ENCODE peak calls at places on chromosome 11, in ten cellular contexts. E is IMR-90; G is heart right ventricle; W is upper lobe of right lung; Z is CD8-positive, alpha-beta T cell; P is left lung; M is pancreas; U is lower lobe of right lung; L is Panc1; X is upper lobe of left lung. C is an unnamed sample.
A peak's percentile ranks its signal among the peaks of the same experiment; 100 is the strongest.

GRCh38 chr11:90947930-90948329 is 725.1 kb upstream of the CHORDC1 start:
- ATAC-seq in L (no peak), E (no peak), U (no peak), G (no peak), W (no peak), X (no peak), M (no peak), Z (no peak), P (no peak), C (no peak)

GRCh38 chr11:22244986-22245592 is 52.2 kb downstream of the ANO5 start:
- ATAC-seq in X (peak; percentile 84), M (peak; percentile 90), U (peak; percentile 78), L (peak; percentile 90), G (peak; percentile 38), W (peak; percentile 92), Z (peak; percentile 48), E (peak; percentile 80), P (peak; percentile 94), C (peak; percentile 53)

GRCh38 chr11:41201156-41201555 is 258.3 kb downstream of the LRRC4C start:
- ATAC-seq in G (no peak), W (peak; percentile 26), Z (no peak), U (no peak), E (no peak), P (peak; percentile 61), L (no peak), X (no peak), M (no peak), C (no peak)

GRCh38 chr11:114811971-114812370 is 133.6 kb downstream of the NXPE2 start:
- ATAC-seq in X (no peak), L (no peak), P (no peak), Z (no peak), W (no peak), E (no peak), G (no peak), M (no peak), U (no peak), C (no peak)

GRCh38 chr11:96817488-96817887 is 427.7 kb downstream of the JRKL start:
- ATAC-seq in E (no peak), X (no peak), M (no peak), U (no peak), Z (no peak), G (no peak), W (no peak), L (no peak), P (peak; percentile 27), C (no peak)

GRCh38 chr11:109747839-109748238 is 325.8 kb downstream of the C11orf87 start:
- ATAC-seq in X (peak; percentile 77), Z (no peak), E (no peak), U (peak; percentile 74), M (no peak), P (peak; percentile 80), W (peak; percentile 91), L (no peak), G (no peak), C (no peak)

GRCh38 chr11:13119928-13120520 is 110.9 kb downstream of the RASSF10 start:
- ATAC-seq in E (no peak), W (no peak), Z (no peak), P (no peak), G (no peak), M (no peak), X (no peak), L (no peak), U (no peak), C (no peak)

GRCh38 chr11:18802381-18803257 is 11.0 kb upstream of the PTPN5 start:
- ATAC-seq in E (peak; percentile 71), P (peak; percentile 84), X (peak; percentile 48), W (peak; percentile 71), G (no peak), U (peak; percentile 72), M (peak; percentile 94), Z (peak; percentile 34), L (peak; percentile 84), C (no peak)

DNA sequence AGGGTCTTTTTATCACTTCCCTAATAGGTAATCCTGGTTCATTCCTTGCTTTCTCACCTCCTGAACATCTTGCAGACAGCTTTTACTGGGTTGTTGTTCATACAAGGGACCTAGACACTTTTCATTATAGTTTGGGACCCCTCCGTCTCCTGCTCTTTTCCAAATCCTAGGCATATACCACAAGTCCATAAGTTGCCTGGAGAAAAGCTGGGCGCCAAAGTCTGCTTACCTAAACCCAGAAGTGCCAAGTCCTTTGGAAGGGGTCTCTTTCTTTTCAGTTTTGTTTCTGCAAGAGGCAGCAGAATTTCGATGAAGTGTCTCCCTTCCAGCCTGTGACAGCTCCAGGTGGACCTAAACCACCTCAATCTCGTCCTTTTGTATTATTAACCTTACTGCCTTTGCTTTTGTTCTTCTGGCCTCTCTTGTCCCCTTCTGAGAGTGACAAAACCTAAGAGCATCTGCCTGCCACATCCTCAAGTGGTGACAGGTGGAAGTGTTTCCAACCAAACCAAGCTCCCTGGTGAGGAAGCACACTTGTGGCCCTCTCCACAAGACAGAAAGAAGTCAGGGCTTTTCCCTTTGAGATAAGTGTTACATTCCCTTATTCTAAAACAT is 19.5 kb upstream of the P2RY6 start:
- ATAC-seq in E (no peak), X (no peak), M (no peak), U (no peak), W (no peak), L (peak; percentile 52), G (no peak), P (no peak), Z (no peak), C (no peak)
- TF ChIP-seq CTCF in E (no peak), X (no peak), M (no peak), U (no peak), W (no peak), L (no peak), G (no peak), P (no peak), Z (no peak), C (no peak)

GRCh38 chr11:134949716-134950115 is 537.7 kb upstream of the B3GAT1 start:
- ATAC-seq in L (peak; percentile 37), M (no peak), E (peak; percentile 2), Z (no peak), G (no peak), W (no peak), P (no peak), U (no peak), X (peak; percentile 16), C (no peak)

GRCh38 chr11:134950692-134951304 is 538.8 kb upstream of the B3GAT1 start:
- ATAC-seq in U (no peak), E (peak; percentile 54), L (peak; percentile 55), M (no peak), G (no peak), P (peak; percentile 17), W (no peak), Z (no peak), X (peak; percentile 58), C (no peak)

GRCh38 chr11:134947556-134947955 is 535.5 kb upstream of the B3GAT1 start:
- ATAC-seq in M (no peak), G (no peak), E (no peak), L (no peak), Z (no peak), U (no peak), W (no peak), P (no peak), X (no peak), C (no peak)

GRCh38 chr11:134949121-134949591 is 537.1 kb upstream of the B3GAT1 start:
- ATAC-seq in P (peak; percentile 47), W (peak; percentile 53), X (peak; percentile 24), Z (no peak), U (peak; percentile 37), M (no peak), G (peak; percentile 52), E (peak; percentile 55), L (peak; percentile 84), C (peak; percentile 66)

DNA sequence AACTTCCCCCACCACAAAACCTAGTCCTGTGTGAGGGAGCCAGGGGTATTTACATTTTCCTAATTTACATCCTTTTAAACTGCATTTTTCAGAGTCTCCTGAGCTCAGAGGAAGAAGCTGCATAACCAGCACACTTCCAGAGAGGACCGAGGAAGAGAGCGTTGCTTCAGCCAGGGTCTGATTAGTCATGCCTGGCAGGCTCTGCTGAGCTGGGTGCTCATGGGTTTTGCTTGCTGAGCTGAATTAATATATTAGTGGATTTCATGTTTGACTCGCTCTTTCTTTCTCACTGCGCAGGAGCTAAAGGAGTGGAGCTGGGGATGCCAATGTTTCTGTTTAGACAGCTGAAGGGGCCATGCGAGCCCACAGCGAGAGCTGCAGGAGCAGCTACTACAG is 539.3 kb upstream of the B3GAT1 start:
- ATAC-seq in W (peak; percentile 8), P (peak; percentile 66), E (peak; percentile 80), L (peak; percentile 55), U (no peak), G (no peak), M (peak; percentile 49), X (peak; percentile 78), Z (no peak), C (peak; percentile 50)
- H3K4me3 ChIP-seq in W (no peak overlapping the region), P (no peak overlapping the region), E (no peak overlapping the region), L (no peak overlapping the region), U (no peak overlapping the region), G (no peak overlapping the region), M (no peak overlapping the region), X (no peak overlapping the region), Z (no peak overlapping the region), C (no peak overlapping the region)

DNA sequence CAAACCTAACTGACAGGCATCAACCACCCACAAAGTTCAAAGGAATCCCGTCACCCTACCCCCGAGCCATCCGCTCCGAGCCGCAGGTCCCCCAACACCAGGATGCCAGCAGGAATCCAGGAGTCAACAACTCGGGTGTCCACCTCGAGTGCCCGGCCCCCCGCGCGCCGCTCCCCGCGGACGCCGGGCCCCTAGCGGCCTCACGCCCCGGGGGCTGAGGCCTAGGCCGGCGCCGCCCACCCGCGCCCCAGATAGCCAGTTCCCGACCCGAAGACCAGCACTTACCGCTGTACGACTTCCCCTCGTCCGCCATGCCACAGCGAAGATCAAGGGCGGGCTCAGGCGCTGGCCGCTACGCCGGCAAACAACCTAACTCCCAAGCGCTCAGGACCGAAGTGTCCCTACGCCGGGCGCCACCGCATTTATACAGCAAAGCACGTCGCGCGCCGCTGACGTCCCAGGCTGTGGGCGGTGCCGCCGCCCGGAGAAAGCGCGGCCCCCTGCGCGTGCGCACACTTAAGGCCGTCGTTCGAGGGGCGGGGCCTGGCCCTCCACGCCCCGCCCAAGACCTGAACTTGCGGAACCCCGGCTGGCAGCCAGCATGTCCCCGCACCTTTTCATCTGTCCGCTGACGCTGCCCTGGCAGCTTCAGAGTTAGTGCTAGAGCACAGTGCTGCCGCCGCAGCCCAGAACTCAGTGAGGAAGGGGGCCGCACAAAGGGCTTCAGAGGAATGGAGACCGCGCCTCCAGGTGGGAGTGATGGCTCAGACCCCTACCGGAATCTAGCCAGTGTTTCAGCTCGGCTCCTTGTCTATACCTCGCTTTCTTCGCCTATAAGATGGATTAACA is at the start of gene NXF1:
- ATAC-seq in M (peak; percentile 94), X (peak; percentile 97), Z (peak; percentile 86), L (peak; percentile 96), P (peak; percentile 95), G (peak; percentile 97), U (peak; percentile 95), W (peak; percentile 95), E (peak; percentile 87), C (peak; percentile 94)
- TF ChIP-seq CTCF in M (no peak), X (no peak), Z (no peak), L (no peak), P (peak; percentile 21), G (no peak), U (no peak), W (peak; percentile 9), E (no peak), C (peak; percentile 46)

DNA sequence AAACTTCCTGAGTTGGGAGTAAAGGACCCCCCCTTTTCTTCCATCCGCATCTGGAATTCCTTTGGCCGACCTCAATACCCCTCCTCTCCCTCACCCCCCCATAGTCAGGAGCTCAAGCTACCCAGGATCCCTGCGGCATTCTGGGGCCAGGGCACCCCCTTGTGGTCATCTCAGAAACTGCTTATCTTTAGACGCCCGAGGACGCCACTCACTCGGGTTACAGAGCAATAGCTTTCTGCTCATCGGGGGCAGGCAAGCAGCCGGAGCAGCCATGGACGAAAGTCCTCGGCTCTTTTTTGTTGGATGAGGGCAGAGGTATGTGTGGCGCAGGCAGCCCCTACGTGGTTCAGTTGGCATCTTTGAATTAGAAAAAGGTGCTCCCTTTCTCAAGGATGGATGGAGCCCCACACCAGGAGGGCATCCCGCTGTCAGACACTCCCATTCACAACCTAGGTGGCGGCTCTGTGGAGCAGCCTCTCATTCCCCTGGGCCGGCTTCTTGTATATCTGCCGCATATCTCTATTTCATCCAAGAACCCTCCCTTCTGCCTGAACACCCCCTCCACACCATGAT is 2.3 kb downstream of the C1QTNF5 start:
- ATAC-seq in G (no peak), E (peak; percentile 57), M (peak; percentile 38), W (peak; percentile 46), P (peak; percentile 34), U (peak; percentile 40), Z (peak; percentile 40), X (peak; percentile 56), L (peak; percentile 73), C (peak; percentile 29)
- H3K4me3 ChIP-seq in G (peak overlapping the region; percentile 75), E (peak overlapping the region; percentile 2), M (no peak overlapping the region), W (peak overlapping the region; percentile 54), P (no peak overlapping the region), U (peak overlapping the region; percentile 68), Z (no peak overlapping the region), X (peak overlapping the region; percentile 45), L (no peak overlapping the region), C (no peak overlapping the region)

C was measured in gastroesophageal sphincter.